ENCODE peak calls at places on chromosomes 3 and 15, in ten cellular contexts. P, R, T, M, U, Q, A, F, H and C are unnamed samples.

GRCh38 chr3:111691293-111691909 is 96.3 kb upstream of the ZBED2 start:
- DNase-seq in U (no peak), R (no peak), P (no peak), Q (peak; percentile 69), A (peak; percentile 58), M (peak; percentile 66), T (no peak), F (peak; percentile 41), H (no peak), C (no peak)

GRCh38 chr15:87538327-87538834 is 718.2 kb downstream of the NTRK3 start:
- DNase-seq in R (no peak), A (no peak), F (no peak), U (no peak), H (no peak), T (no peak), Q (no peak), P (no peak), M (no peak), C (no peak)

GRCh38 chr3:69649713-69650419 is 89.4 kb upstream of the MITF start:
- DNase-seq in P (no peak), M (no peak), U (no peak), R (no peak), A (peak; percentile 31), F (no peak), T (no peak), Q (peak; percentile 60), H (no peak), C (no peak)

GRCh38 chr3:16905704-16906103 is 20.9 kb downstream of the PLCL2 start:
- DNase-seq in R (no peak), A (no peak), F (no peak), P (no peak), T (no peak), H (no peak), U (no peak), Q (no peak), M (no peak), C (no peak)

GRCh38 chr15:66901336-66902100 is 163.9 kb upstream of the SMAD3 start:
- DNase-seq in R (no peak), F (no peak), U (no peak), T (no peak), P (no peak), Q (peak; percentile 58), A (peak; percentile 43), H (no peak), M (peak; percentile 61), C (no peak)

GRCh38 chr3:130834476-130834875 is 59.4 kb upstream of the ATP2C1 start:
- DNase-seq in U (no peak), M (peak; percentile 18), P (no peak), T (no peak), Q (peak; percentile 65), R (peak; percentile 80), F (no peak), H (peak; percentile 43), A (peak; percentile 57), C (no peak)

GRCh38 chr3:43870110-43870509 is 179.4 kb downstream of the ABHD5 start:
- DNase-seq in M (peak; percentile 73), P (no peak), R (no peak), T (no peak), F (no peak), A (peak; percentile 71), Q (peak; percentile 69), H (no peak), U (no peak), C (peak; percentile 42)

GRCh38 chr3:58585994-58586393 is 8.8 kb upstream of the FAM107A start:
- DNase-seq in R (no peak), T (no peak), Q (no peak), A (no peak), U (no peak), H (no peak), P (no peak), F (no peak), M (no peak), C (no peak)

GRCh38 chr3:194224937-194225422 is 89.0 kb downstream of the HES1 start:
- DNase-seq in Q (no peak), H (no peak), M (no peak), A (no peak), T (no peak), R (no peak), U (no peak), P (no peak), F (no peak), C (no peak)

GRCh38 chr3:185663929-185664328 is 77.8 kb downstream of the SENP2 start:
- DNase-seq in F (no peak), A (no peak), P (no peak), Q (no peak), R (no peak), H (no peak), U (no peak), T (no peak), M (no peak), C (peak; percentile 79)

GRCh38 chr3:170907519-170908234 is 760 bp downstream of the EIF5A2 start:
- DNase-seq in Q (peak; percentile 34), P (no peak), A (no peak), U (peak; percentile 69), F (peak; percentile 20), R (no peak), M (peak; percentile 20), T (no peak), H (peak; percentile 17), C (no peak)

GRCh38 chr3:127629462-127630403 is 748 bp downstream of the PODXL2 start:
- DNase-seq in F (peak; percentile 38), H (no peak), R (no peak), A (no peak), U (peak; percentile 61), Q (no peak), M (no peak), T (peak; percentile 7), P (no peak), C (no peak)

GRCh38 chr3:54353547-54354339 is 231.4 kb downstream of the CACNA2D3 start:
- DNase-seq in Q (peak; percentile 50), A (no peak), U (no peak), H (peak; percentile 45), F (no peak), P (no peak), T (no peak), M (no peak), R (no peak), C (no peak)

GRCh38 chr3:172040078-172040975 is 949 bp downstream of the FNDC3B start:
- DNase-seq in P (peak; percentile 82), Q (peak; percentile 95), R (peak; percentile 82), F (no peak), M (peak; percentile 92), H (peak; percentile 81), T (peak; percentile 35), A (peak; percentile 51), U (peak; percentile 95), C (no peak)

GRCh38 chr15:64622410-64623260 is 152.8 kb downstream of the RBPMS2 start:
- DNase-seq in Q (no peak), T (peak; percentile 6), R (no peak), A (no peak), P (no peak), U (no peak), H (no peak), F (peak; percentile 72), M (no peak), C (no peak)

GRCh38 chr15:31079519-31079918 is 22.0 kb downstream of the TRPM1 start:
- DNase-seq in T (no peak), R (no peak), F (no peak), P (no peak), A (peak; percentile 36), U (no peak), Q (no peak), H (no peak), M (peak; percentile 75), C (no peak)
- H3K4me3 ChIP-seq in T (no peak overlapping the region), R (no peak overlapping the region), F (no peak overlapping the region), P (no peak overlapping the region), A (no peak overlapping the region), U (no peak overlapping the region), Q (no peak overlapping the region), H (no peak overlapping the region), M (no peak overlapping the region), C (no peak overlapping the region)

GRCh38 chr3:42651248-42652091 is 2.0 kb upstream of the ZBTB47 start:
- DNase-seq in F (no peak), T (no peak), Q (peak; percentile 58), M (peak; percentile 76), H (no peak), U (no peak), P (no peak), A (peak; percentile 80), R (peak; percentile 36), C (peak; percentile 8)

GRCh38 chr3:42652611-42653302 is 740 bp upstream of the ZBTB47 start:
- DNase-seq in M (peak; percentile 70), A (peak; percentile 82), Q (peak; percentile 77), R (peak; percentile 75), F (no peak), U (peak; percentile 74), P (peak; percentile 83), T (no peak), H (no peak), C (peak; percentile 92)

GRCh38 chr3:42653560-42654330 is at the start of gene ZBTB47:
- DNase-seq in F (no peak), A (no peak), Q (peak; percentile 64), H (no peak), T (no peak), P (peak; percentile 80), R (peak; percentile 46), M (peak; percentile 48), U (peak; percentile 88), C (no peak)

GRCh38 chr3:42653303-42653559 is 266 bp upstream of the ZBTB47 start:
- DNase-seq in R (peak; percentile 38), P (no peak), T (no peak), U (no peak), H (no peak), F (no peak), Q (no peak), M (no peak), A (no peak), C (no peak)

GRCh38 chr3:42652251-42652610 is 1.3 kb upstream of the ZBTB47 start:
- DNase-seq in T (no peak), U (no peak), Q (no peak), A (no peak), P (no peak), H (no peak), F (no peak), M (no peak), R (no peak), C (peak; percentile 42)
- H3K4me3 ChIP-seq in T (no peak overlapping the region), U (peak overlapping the region; percentile 87), Q (no peak overlapping the region), A (no peak overlapping the region), P (peak overlapping the region; percentile 89), H (no peak overlapping the region), F (no peak overlapping the region), M (peak overlapping the region; percentile 92), R (no peak overlapping the region), C (peak overlapping the region; percentile 96)

GRCh38 chr15:40436892-40437753 is 3.6 kb upstream of the BAHD1 start:
- DNase-seq in A (no peak), U (no peak), R (no peak), T (no peak), P (no peak), Q (no peak), M (no peak), H (no peak), F (no peak), C (no peak)
- H3K4me3 ChIP-seq in A (no peak overlapping the region), U (peak overlapping the region; percentile 33), R (no peak overlapping the region), T (no peak overlapping the region), P (peak overlapping the region; percentile 48), Q (peak overlapping the region; percentile 25), M (peak overlapping the region; percentile 49), H (peak overlapping the region; percentile 58), F (peak overlapping the region; percentile 48), C (peak overlapping the region; percentile 51)

DNA sequence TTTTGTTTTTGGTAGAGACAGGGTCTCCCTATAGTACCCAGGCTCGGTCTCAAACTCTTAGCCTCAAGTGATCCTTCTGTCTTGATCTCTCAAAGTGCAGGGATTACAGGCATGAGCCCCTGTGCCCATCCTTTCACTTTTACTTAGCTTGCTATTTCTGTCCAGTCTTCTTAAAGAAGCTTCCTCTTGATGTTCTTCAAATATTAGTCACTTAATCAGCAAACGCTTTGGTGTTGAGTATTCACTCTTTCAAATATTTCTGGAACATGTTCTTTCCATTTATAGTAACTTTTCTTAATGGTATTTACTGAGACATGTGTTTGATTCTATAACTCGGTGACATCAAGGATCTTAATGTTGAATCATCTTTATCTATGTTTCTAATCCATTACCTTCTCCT is 122.1 kb downstream of the CNTN6 start:
- DNase-seq in M (no peak), F (no peak), R (no peak), T (no peak), A (no peak), H (no peak), P (no peak), U (no peak), Q (no peak), C (no peak)
- H3K4me3 ChIP-seq in M (no peak overlapping the region), F (no peak overlapping the region), R (no peak overlapping the region), T (no peak overlapping the region), A (no peak overlapping the region), H (no peak overlapping the region), P (no peak overlapping the region), U (no peak overlapping the region), Q (no peak overlapping the region), C (no peak overlapping the region)